ENCODE peak calls at places on chromosomes 2 and 18, in nine cellular contexts. P is tibial artery, U is bronchial epithelial cell, F is astrocyte, Q is WERI-Rb-1, G is cardiac fibroblast, T is tibial nerve, R is heart left ventricle, E is endothelial cell. N is an unnamed sample.

GRCh38 chr18:32081881-32082280 is 9.8 kb upstream of the RNF138 start:
- DNase-seq in P (no peak), U (no peak), F (peak; percentile 65), Q (no peak), G (peak; percentile 75), T (no peak), R (no peak), E (no peak), N (no peak)

GRCh38 chr2:20443276-20443920 is 3.5 kb upstream of the RHOB start:
- DNase-seq in P (peak; percentile 60), U (peak; percentile 58), F (no peak), Q (peak; percentile 30), G (peak; percentile 75), T (peak; percentile 19), R (no peak), E (no peak), N (peak; percentile 44)

GRCh38 chr2:64586883-64587481 is 62.9 kb downstream of the AFTPH start:
- DNase-seq in P (no peak), U (peak; percentile 64), F (peak; percentile 47), Q (no peak), G (peak; percentile 78), T (no peak), R (no peak), E (no peak), N (peak; percentile 37)

GRCh38 chr2:88692187-88692586 is 714 bp downstream of the RPIA start:
- DNase-seq in P (peak; percentile 39), U (no peak), F (peak; percentile 2), Q (no peak), G (peak; percentile 19), T (no peak), R (no peak), E (peak; percentile 20), N (peak; percentile 26)

GRCh38 chr2:8576525-8577157 is 105.2 kb upstream of the ID2 start:
- DNase-seq in P (no peak), U (no peak), F (no peak), Q (no peak), G (no peak), T (no peak), R (no peak), E (no peak), N (no peak)

GRCh38 chr2:138493334-138493733 is 8.2 kb upstream of the SPOPL start:
- DNase-seq in P (no peak), U (peak; percentile 33), F (no peak), Q (no peak), G (no peak), T (no peak), R (no peak), E (no peak), N (no peak)

GRCh38 chr2:220674033-220674432 is 898.1 kb downstream of the EPHA4 start:
- DNase-seq in P (no peak), U (no peak), F (no peak), Q (no peak), G (no peak), T (no peak), R (no peak), E (no peak), N (peak; percentile 26)

GRCh38 chr18:40984856-40985255 is 970.2 kb upstream of the PIK3C3 start:
- DNase-seq in P (no peak), U (peak; percentile 69), F (peak; percentile 2), Q (no peak), G (peak; percentile 64), T (no peak), R (no peak), E (no peak), N (no peak)

GRCh38 chr2:67752964-67753363 is 309.8 kb downstream of the C1D start:
- DNase-seq in P (no peak), U (peak; percentile 60), F (peak; percentile 89), Q (no peak), G (peak; percentile 42), T (no peak), R (no peak), E (no peak), N (no peak)

GRCh38 chr2:69933839-69934613 is 19.1 kb downstream of the MXD1 start:
- DNase-seq in P (peak; percentile 41), U (peak; percentile 97), F (peak; percentile 86), Q (no peak), G (peak; percentile 90), T (no peak), R (no peak), E (no peak), N (no peak)

GRCh38 chr2:28586864-28587263 is 91.0 kb downstream of the PLB1 start:
- DNase-seq in P (no peak), U (no peak), F (no peak), Q (no peak), G (no peak), T (no peak), R (no peak), E (no peak), N (no peak)

GRCh38 chr2:174753038-174753633 is 11.1 kb downstream of the CHRNA1 start:
- DNase-seq in P (no peak), U (peak; percentile 17), F (no peak), Q (no peak), G (no peak), T (no peak), R (no peak), E (no peak), N (no peak)

GRCh38 chr2:104758199-104758620 is 95.7 kb upstream of the POU3F3 start:
- DNase-seq in P (no peak), U (no peak), F (peak; percentile 64), Q (no peak), G (no peak), T (no peak), R (no peak), E (no peak), N (no peak)

GRCh38 chr2:27123302-27124150 is at the start of gene ABHD1:
- DNase-seq in P (peak; percentile 60), U (no peak), F (no peak), Q (peak; percentile 77), G (peak; percentile 17), T (peak; percentile 41), R (peak; percentile 76), E (peak; percentile 48), N (peak; percentile 72)

GRCh38 chr2:18578033-18578432 is 11.3 kb downstream of the NT5C1B start:
- DNase-seq in P (no peak), U (no peak), F (no peak), Q (no peak), G (no peak), T (no peak), R (no peak), E (no peak), N (no peak)

GRCh38 chr2:9565436-9566153 is 10.0 kb upstream of the ADAM17 start:
- DNase-seq in P (peak; percentile 97), U (peak; percentile 90), F (peak; percentile 91), Q (no peak), G (peak; percentile 97), T (peak; percentile 79), R (peak; percentile 81), E (no peak), N (no peak)

GRCh38 chr2:24863636-24864035 is 56.4 kb downstream of the ADCY3 start:
- DNase-seq in P (no peak), U (no peak), F (peak; percentile 39), Q (no peak), G (peak; percentile 86), T (no peak), R (no peak), E (no peak), N (no peak)

GRCh38 chr2:239775623-239776440 is 249.3 kb downstream of the NDUFA10 start:
- DNase-seq in P (no peak), U (no peak), F (no peak), Q (no peak), G (no peak), T (no peak), R (no peak), E (no peak), N (no peak)

DNA sequence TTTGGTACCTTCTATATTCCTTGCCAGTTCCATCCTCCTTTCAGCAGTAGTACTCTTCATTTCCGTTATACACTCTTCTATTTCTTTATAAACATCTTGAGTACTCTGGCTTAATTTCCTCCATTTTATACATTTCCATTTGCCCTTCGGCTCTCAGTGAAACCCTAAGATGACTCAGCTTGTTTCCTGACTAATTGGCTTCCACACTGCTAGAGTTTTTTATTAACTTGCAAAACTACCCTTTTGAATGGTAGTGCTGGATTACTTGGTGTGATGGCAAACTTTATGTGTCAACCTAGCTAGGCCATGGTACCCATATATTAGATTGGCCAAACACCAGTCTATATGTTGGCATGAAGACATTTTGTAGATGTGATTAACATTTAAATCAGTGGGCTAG is 220.0 kb downstream of the CDCA7 start:
- DNase-seq in P (no peak), U (peak; percentile 84), F (peak; percentile 38), Q (no peak), G (peak; percentile 42), T (no peak), R (no peak), E (no peak), N (no peak)
- TF ChIP-seq CTCF in P (no peak), U (no peak), F (no peak), Q (no peak), G (no peak), T (no peak), R (no peak), E (no peak), N (no peak)

DNA sequence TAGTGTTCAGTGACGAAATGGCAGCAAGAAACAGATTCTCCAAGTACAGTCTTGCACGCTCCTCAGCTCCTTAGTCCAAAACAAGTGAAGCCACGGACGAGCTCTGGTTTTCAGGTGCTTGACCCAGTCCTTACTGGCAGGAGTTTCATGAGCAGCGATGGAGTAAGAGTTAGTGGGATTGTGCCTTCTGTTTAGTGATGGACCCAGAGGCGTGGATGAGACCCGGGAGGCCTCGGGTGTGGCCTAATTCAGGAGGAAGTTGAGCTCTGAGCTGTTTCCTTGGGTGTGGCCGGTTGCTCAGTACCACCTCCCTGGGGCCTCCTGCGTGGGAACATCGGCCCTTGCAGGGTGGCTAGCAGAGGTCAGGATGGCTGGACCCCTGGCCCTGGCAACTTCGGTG is 52.0 kb downstream of the KIF5C start:
- DNase-seq in P (no peak), U (peak; percentile 0), F (no peak), Q (no peak), G (no peak), T (no peak), R (no peak), E (no peak), N (peak; percentile 37)
- TF ChIP-seq CTCF in P (no peak), U (no peak), F (no peak), Q (no peak), G (no peak), T (no peak), R (no peak), E (no peak), N (no peak)

GRCh38 chr2:36459725-36460137 is 104.2 kb downstream of the CRIM1 start:
- DNase-seq in P (no peak), U (peak; percentile 53), F (peak; percentile 54), Q (peak; percentile 59), G (peak; percentile 72), T (no peak), R (peak; percentile 25), E (peak; percentile 52), N (no peak)
- TF ChIP-seq CTCF in P (peak; percentile 53), U (peak; percentile 45), F (peak; percentile 42), Q (peak; percentile 81), G (peak; percentile 40), T (no peak), R (no peak), E (no peak), N (peak; percentile 9)

DNA sequence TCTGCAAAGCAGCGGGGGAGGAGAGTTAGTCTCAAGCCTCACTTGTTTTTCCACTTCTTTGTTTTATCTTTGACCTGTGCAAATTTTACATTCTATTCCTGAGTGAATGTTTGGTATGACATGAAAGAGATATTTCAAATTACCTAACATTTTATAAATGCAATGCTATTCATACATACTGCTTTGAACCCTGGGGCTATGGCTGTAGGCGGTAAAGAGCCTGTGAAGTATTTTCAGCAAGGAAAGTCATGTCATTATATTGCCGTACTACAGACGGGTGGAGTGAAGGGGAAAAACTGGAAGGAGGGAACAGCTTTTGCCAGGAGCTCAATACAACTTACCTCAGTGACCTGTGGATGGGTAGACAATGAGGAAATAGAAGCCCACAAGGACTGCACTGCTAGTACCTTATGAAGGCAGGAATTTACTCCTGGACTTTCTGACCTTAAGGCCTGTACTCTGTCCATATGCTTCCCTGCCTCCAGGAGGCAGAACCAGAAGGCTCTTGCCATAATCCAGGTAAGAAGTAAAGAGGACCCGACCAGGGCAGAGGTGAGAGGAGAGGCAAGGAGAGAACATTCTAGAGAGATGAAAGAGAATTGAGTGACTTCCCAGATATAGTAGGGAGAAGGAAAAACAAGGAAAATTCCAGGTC is 28.4 kb upstream of the TET3 start:
- DNase-seq in P (no peak), U (no peak), F (no peak), Q (no peak), G (no peak), T (no peak), R (no peak), E (no peak), N (no peak)
- TF ChIP-seq CTCF in P (no peak), U (no peak), F (no peak), Q (peak; percentile 22), G (no peak), T (no peak), R (no peak), E (no peak), N (no peak)

N was measured in GM10248.